ENCODE peak calls at places on chromosome 14, in four cellular contexts. A is H9, G is ovary, D is heart right ventricle. E is an unnamed sample. For H3K4me1 and H3K9me3, the result is how much of the 10 kb centered on the place peaks cover.

GRCh38 chr14:103825103-103825502 is 22.3 kb downstream of the PPP1R13B start:
- DNase-seq in A (no peak), G (no peak), D (no peak), E (peak)

GRCh38 chr14:38544766-38545165 is 288.9 kb upstream of the CLEC14A start:
- DNase-seq in A (no peak), G (no peak), D (no peak), E (no peak)

GRCh38 chr14:31025335-31026075 is at the start of gene AP4S1:
- DNase-seq in A (peak), G (peak), D (peak), E (peak)

GRCh38 chr14:25197885-25198284 is 147.9 kb upstream of the STXBP6 start:
- DNase-seq in A (no peak), G (no peak), D (no peak), E (no peak)

GRCh38 chr14:35594616-35595015 is 60.7 kb downstream of the INSM2 start:
- DNase-seq in A (no peak), G (no peak), D (no peak), E (no peak)

GRCh38 chr14:76564471-76565119 is 188.7 kb downstream of the ESRRB start:
- DNase-seq in A (peak), G (no peak), D (no peak), E (no peak)

GRCh38 chr14:38201137-38201828 is 6.4 kb upstream of the SSTR1 start:
- DNase-seq in A (peak), G (no peak), D (no peak), E (no peak)

GRCh38 chr14:77000340-77001235 is 27.9 kb downstream of the IRF2BPL start:
- DNase-seq in A (no peak), G (peak), D (no peak), E (peak)

GRCh38 chr14:63717704-63718103 is 10.2 kb downstream of the SGPP1 start:
- DNase-seq in A (no peak), G (no peak), D (no peak), E (no peak)

GRCh38 chr14:35687335-35687939 is 121.7 kb downstream of the RALGAPA1 start:
- DNase-seq in A (no peak), G (no peak), D (no peak), E (peak)

GRCh38 chr14:51079085-51079484 is 15.8 kb downstream of the TRIM9 start:
- DNase-seq in A (no peak), G (no peak), D (no peak), E (no peak)

GRCh38 chr14:75198291-75198933 is 22.0 kb upstream of the TMED10 start:
- DNase-seq in A (no peak), G (no peak), D (peak), E (no peak)

GRCh38 chr14:95037273-95037672 is 120.1 kb downstream of the DICER1 start:
- DNase-seq in A (no peak), G (no peak), D (no peak), E (no peak)

GRCh38 chr14:103946975-103947374 is 4.6 kb upstream of the RD3L start:
- DNase-seq in A (no peak), G (no peak), D (no peak), E (no peak)

GRCh38 chr14:42224053-42224888 is 617.6 kb downstream of the LRFN5 start:
- DNase-seq in A (peak), G (peak), D (peak), E (peak)

GRCh38 chr14:57812000-57812399 is 53.9 kb downstream of the SLC35F4 start:
- DNase-seq in A (no peak), G (no peak), D (no peak), E (no peak)

GRCh38 chr14:65352964-65353530 is 59.5 kb upstream of the FUT8 start:
- DNase-seq in A (no peak), G (no peak), D (no peak), E (no peak)

GRCh38 chr14:68249534-68250517 is 430.2 kb downstream of the RAD51B start:
- DNase-seq in A (no peak), G (no peak), D (no peak), E (no peak)
- H3K4me1 ChIP-seq in A (under half), G (under half), D (half or more), E (half or more)

GRCh38 chr14:96146131-96146771 is 58.4 kb upstream of the BDKRB2 start:
- DNase-seq in A (no peak), G (no peak), D (no peak), E (no peak)

GRCh38 chr14:96145116-96145864 is 59.3 kb upstream of the BDKRB2 start:
- DNase-seq in A (no peak), G (no peak), D (no peak), E (no peak)

GRCh38 chr14:96139879-96140278 is 64.8 kb upstream of the BDKRB2 start:
- DNase-seq in A (no peak), G (no peak), D (no peak), E (no peak)

GRCh38 chr14:96140964-96141363 is 63.7 kb upstream of the BDKRB2 start:
- DNase-seq in A (no peak), G (no peak), D (no peak), E (no peak)

DNA sequence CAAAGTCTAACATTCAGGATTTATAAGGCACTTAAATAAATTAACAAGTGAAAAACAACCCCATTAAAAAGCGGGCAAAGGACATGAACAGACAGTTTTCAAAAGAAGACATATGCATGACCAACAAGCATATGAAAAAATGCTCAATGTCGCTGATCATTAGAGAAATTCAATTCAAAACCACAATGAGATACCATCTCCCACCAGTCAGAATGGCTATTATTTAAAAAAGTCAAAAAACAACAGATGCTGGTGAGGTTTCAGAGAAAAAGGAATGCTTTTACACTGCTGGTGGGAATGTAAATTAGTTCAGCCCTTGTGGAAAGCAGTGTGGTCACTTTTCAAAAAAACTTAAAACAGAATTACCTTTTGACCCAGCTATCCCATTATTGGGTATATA is 60.7 kb upstream of the BDKRB2 start:
- DNase-seq in A (no peak), G (no peak), D (no peak), E (no peak)
- TF ChIP-seq CTCF in A (no peak), G (no peak), D (no peak), E (no peak)

GRCh38 chr14:99790978-99791376 is 2.2 kb upstream of the EML1 start:
- DNase-seq in A (no peak), G (no peak), D (no peak), E (no peak)
- H3K9me3 ChIP-seq in A (under half), G (under half), D (under half), E (under half)

GRCh38 chr14:54712371-54712998 is 145.6 kb downstream of the SAMD4A start:
- DNase-seq in A (no peak), G (no peak), D (no peak), E (no peak)
- H3K4me1 ChIP-seq in A (under half), G (under half), D (half or more), E (under half)

GRCh38 chr14:23729720-23730387 is 93.7 kb downstream of the DHRS2 start:
- DNase-seq in A (no peak), G (no peak), D (no peak), E (no peak)
- TF ChIP-seq CTCF in A (no peak), G (no peak), D (no peak), E (no peak)

E was measured in adrenal gland.